ENCODE peak calls at places on chromosomes 5 and 9, in eight cellular contexts. Q, G, X, T, V, W, R and Z are unnamed samples.

GRCh38 chr5:53578854-53579253 is 18.4 kb downstream of the NDUFS4 start:
- DNase-seq in G (no peak), V (no peak), W (no peak), T (no peak), R (no peak), Q (no peak), X (no peak), Z (no peak)

GRCh38 chr9:89352874-89353649 is 34.8 kb downstream of the SECISBP2 start:
- DNase-seq in Q (no peak), T (no peak), R (no peak), V (no peak), W (no peak), G (no peak), X (no peak), Z (no peak)

GRCh38 chr5:73143716-73144115 is 23.3 kb downstream of the TMEM171 start:
- DNase-seq in T (no peak), G (no peak), Q (no peak), R (no peak), V (no peak), X (no peak), W (no peak), Z (no peak)

GRCh38 chr5:167304834-167305469 is 986.5 kb upstream of the WWC1 start:
- DNase-seq in X (no peak), G (no peak), R (no peak), V (no peak), W (no peak), T (no peak), Q (no peak), Z (no peak)

GRCh38 chr9:37936965-37937364 is 33.0 kb upstream of the SLC25A51 start:
- DNase-seq in Q (peak), V (no peak), W (no peak), T (no peak), G (peak), R (no peak), X (peak), Z (no peak)

GRCh38 chr5:55866934-55867333 is 15.8 kb downstream of the IL31RA start:
- DNase-seq in X (no peak), G (no peak), T (no peak), R (no peak), V (no peak), Q (no peak), W (no peak), Z (no peak)

GRCh38 chr9:82363236-82363635 is 374.7 kb downstream of the SPATA31D1 start:
- DNase-seq in W (no peak), G (no peak), V (no peak), R (no peak), X (no peak), Q (no peak), T (no peak), Z (peak)

GRCh38 chr5:58932057-58932594 is 349.3 kb downstream of the RAB3C start:
- DNase-seq in T (no peak), G (no peak), X (no peak), V (no peak), W (no peak), Q (no peak), R (no peak), Z (peak)

GRCh38 chr5:139911425-139912120 is 116.0 kb downstream of the PSD2 start:
- DNase-seq in R (no peak), T (no peak), G (no peak), V (no peak), X (no peak), W (no peak), Q (no peak), Z (peak)

GRCh38 chr9:123316053-123316718 is 39.8 kb upstream of the CRB2 start:
- DNase-seq in R (no peak), X (no peak), Q (no peak), W (no peak), V (no peak), G (no peak), T (no peak), Z (no peak)

GRCh38 chr5:80168388-80169028 is 87.3 kb downstream of the SERINC5 start:
- DNase-seq in R (no peak), T (no peak), X (no peak), Q (no peak), V (no peak), G (no peak), W (no peak), Z (no peak)

GRCh38 chr9:126558051-126558665 is 55.6 kb upstream of the LMX1B start:
- DNase-seq in W (peak), X (peak), G (peak), R (peak), Q (no peak), T (peak), V (peak), Z (peak)

GRCh38 chr5:72280655-72281069 is 39.4 kb downstream of the MRPS27 start:
- DNase-seq in T (no peak), G (peak), Q (peak), V (no peak), R (no peak), W (no peak), X (peak), Z (peak)

GRCh38 chr9:110923601-110924000 is 114.7 kb downstream of the LPAR1 start:
- DNase-seq in R (no peak), T (no peak), X (peak), W (no peak), G (peak), Q (no peak), V (no peak), Z (no peak)

GRCh38 chr9:122065923-122066629 is 27.0 kb downstream of the TTLL11 start:
- DNase-seq in X (no peak), T (no peak), V (no peak), Q (no peak), G (no peak), W (no peak), R (no peak), Z (peak)

GRCh38 chr5:4306029-4306428 is 710.4 kb downstream of the IRX1 start:
- DNase-seq in R (no peak), V (no peak), G (no peak), W (no peak), Q (no peak), X (no peak), T (no peak), Z (no peak)

GRCh38 chr9:63817622-63818518 is 1467.1 kb downstream of the FOXD4L5 start:
- DNase-seq in R (peak), G (peak), X (peak), Q (no peak), W (peak), V (peak), T (peak), Z (no peak)

GRCh38 chr5:141328231-141328630 is 2.1 kb upstream of the PCDHGA1 start:
- DNase-seq in V (no peak), X (peak), R (no peak), W (no peak), T (no peak), Q (no peak), G (no peak), Z (no peak)

GRCh38 chr5:157611571-157612067 is 36.0 kb upstream of the ADAM19 start:
- DNase-seq in Q (peak), V (no peak), G (no peak), T (no peak), W (no peak), R (no peak), X (no peak), Z (peak)

GRCh38 chr5:179267071-179267670 is 78.1 kb downstream of the ADAMTS2 start:
- DNase-seq in Q (no peak), X (no peak), R (no peak), T (no peak), V (no peak), G (no peak), W (peak), Z (no peak)

GRCh38 chr5:30337084-30337573 is 856.4 kb upstream of the CDH6 start:
- DNase-seq in G (no peak), T (no peak), V (no peak), W (no peak), Q (no peak), R (no peak), X (no peak), Z (no peak)

GRCh38 chr5:67487862-67488261 is 291.3 kb upstream of the CD180 start:
- DNase-seq in G (no peak), R (no peak), V (no peak), T (no peak), Q (no peak), W (no peak), X (no peak), Z (no peak)

GRCh38 chr9:117092582-117092981 is 322.3 kb downstream of the ASTN2 start:
- DNase-seq in Q (no peak), X (no peak), R (no peak), T (no peak), G (no peak), W (no peak), V (no peak), Z (peak)

GRCh38 chr5:173826921-173827350 is 61.2 kb upstream of the CPEB4 start:
- DNase-seq in W (no peak), R (no peak), Q (no peak), V (no peak), T (no peak), G (no peak), X (no peak), Z (no peak)

GRCh38 chr9:7246917-7247538 is 489.3 kb downstream of the KDM4C start:
- DNase-seq in V (no peak), R (no peak), G (peak), W (no peak), T (no peak), Q (no peak), X (peak), Z (peak)

GRCh38 chr5:34655354-34655991 is 655 bp upstream of the RAI14 start:
- DNase-seq in X (peak), Q (peak), W (peak), T (no peak), G (peak), V (peak), R (no peak), Z (peak)

GRCh38 chr5:58452566-58453258 is 7.2 kb downstream of the PLK2 start:
- DNase-seq in X (no peak), T (no peak), V (no peak), Q (no peak), R (no peak), G (no peak), W (no peak), Z (peak)

GRCh38 chr5:65672787-65673186 is 48.0 kb downstream of the SHLD3 start:
- DNase-seq in Q (peak), V (no peak), W (no peak), G (no peak), R (no peak), T (no peak), X (no peak), Z (no peak)

GRCh38 chr5:181217805-181218065 is 5.3 kb upstream of the TRIM41 start:
- DNase-seq in G (no peak), R (no peak), Q (no peak), X (no peak), W (no peak), V (no peak), T (no peak), Z (no peak)

GRCh38 chr5:83368835-83369234 is 102.7 kb upstream of the VCAN start:
- DNase-seq in Q (no peak), R (no peak), G (no peak), T (no peak), V (no peak), W (no peak), X (no peak), Z (no peak)

GRCh38 chr9:129584136-129584535 is 36.8 kb downstream of the C9orf50 start:
- DNase-seq in V (no peak), T (peak), Q (peak), X (peak), R (peak), G (peak), W (no peak), Z (peak)

GRCh38 chr5:171080151-171080938 is 218.5 kb downstream of the RANBP17 start:
- DNase-seq in Q (no peak), G (no peak), T (no peak), W (no peak), X (no peak), V (no peak), R (no peak), Z (peak)

GRCh38 chr5:132007399-132008162 is 3.9 kb downstream of the ACSL6 start:
- DNase-seq in X (peak), T (peak), V (peak), Q (peak), W (peak), R (peak), G (peak), Z (peak)

GRCh38 chr5:144121577-144121976 is 48.9 kb downstream of the YIPF5 start:
- DNase-seq in G (no peak), W (no peak), V (no peak), R (no peak), Q (no peak), X (no peak), T (no peak), Z (no peak)

GRCh38 chr5:171299228-171299627 is 9.8 kb upstream of the TLX3 start:
- DNase-seq in G (no peak), X (no peak), R (no peak), V (no peak), Q (no peak), T (no peak), W (no peak), Z (peak)

GRCh38 chr9:134258332-134258731 is 67.9 kb upstream of the RXRA start:
- DNase-seq in R (no peak), Q (no peak), V (no peak), X (no peak), T (no peak), G (no peak), W (no peak), Z (no peak)

GRCh38 chr9:94872921-94873511 is 146.5 kb downstream of the AOPEP start:
- DNase-seq in G (no peak), V (no peak), W (no peak), T (no peak), X (peak), Q (no peak), R (no peak), Z (peak)

GRCh38 chr9:20620658-20621552 is 1.4 kb downstream of the MLLT3 start:
- DNase-seq in T (peak), Q (no peak), V (peak), W (peak), R (peak), G (no peak), X (peak), Z (peak)